ENCODE peak calls at places on chromosomes 7 and 10, in six cellular contexts. T, C, P, M, W and O are unnamed samples. For H3K36me3 and H3K27me3, the result is how much of the 10 kb centered on the place peaks cover.

GRCh38 chr7:94212160-94212559 is 182.5 kb upstream of the COL1A2 start:
- DNase-seq in T (no peak), C (no peak), P (no peak), W (no peak), M (peak), O (no peak)

GRCh38 chr7:34875481-34875880 is 161.8 kb downstream of the DPY19L1 start:
- DNase-seq in T (no peak), M (no peak), C (no peak), P (no peak), W (no peak), O (no peak)

GRCh38 chr10:86294346-86295265 is 72.0 kb downstream of the GRID1 start:
- DNase-seq in T (no peak), C (no peak), M (peak), P (no peak), W (no peak), O (no peak)

GRCh38 chr10:43881657-43882056 is 233.0 kb upstream of the ZNF32 start:
- DNase-seq in M (no peak), T (no peak), P (no peak), C (no peak), W (no peak), O (no peak)

GRCh38 chr7:119256001-119256400 is 1017.0 kb upstream of the KCND2 start:
- DNase-seq in T (no peak), W (no peak), P (peak), M (no peak), C (no peak), O (no peak)

GRCh38 chr7:28748934-28749584 is 209.1 kb downstream of the TRIL start:
- DNase-seq in P (no peak), W (peak), M (peak), C (peak), T (peak), O (no peak)

GRCh38 chr7:46301677-46302076 is 380.6 kb upstream of the IGFBP3 start:
- DNase-seq in M (no peak), T (peak), W (no peak), C (peak), P (no peak), O (no peak)

GRCh38 chr10:28181478-28182096 is 121.3 kb downstream of the MPP7 start:
- DNase-seq in M (no peak), C (peak), P (no peak), T (no peak), W (no peak), O (no peak)

GRCh38 chr7:153158204-153158603 is 398.7 kb downstream of the ACTR3B start:
- DNase-seq in T (no peak), W (no peak), C (no peak), M (no peak), P (no peak), O (no peak)

GRCh38 chr10:61708841-61709240 is 46.1 kb downstream of the CABCOCO1 start:
- DNase-seq in W (no peak), T (no peak), P (no peak), M (no peak), C (no peak), O (no peak)

GRCh38 chr7:114922652-114923402 is 933 bp downstream of the MDFIC start:
- DNase-seq in M (peak), T (peak), W (peak), P (peak), C (peak), O (peak)

GRCh38 chr7:610531-611280 is 91.1 kb upstream of the PDGFA start:
- DNase-seq in C (peak), T (peak), W (peak), P (no peak), M (no peak), O (peak)

GRCh38 chr7:3722396-3722846 is 421.4 kb downstream of the SDK1 start:
- DNase-seq in W (peak), P (no peak), C (peak), M (peak), T (peak), O (peak)

GRCh38 chr10:75640803-75641202 is 209.4 kb downstream of the LRMDA start:
- DNase-seq in P (no peak), W (no peak), M (no peak), C (no peak), T (no peak), O (no peak)

GRCh38 chr7:99267530-99268360 is 4.9 kb upstream of the MYH16 start:
- DNase-seq in M (no peak), W (peak), C (peak), P (no peak), T (peak), O (no peak)

GRCh38 chr10:112959207-112959838 is 9.3 kb downstream of the TCF7L2 start:
- DNase-seq in P (no peak), T (no peak), M (no peak), C (peak), W (peak), O (no peak)

GRCh38 chr10:27503498-27504006 is 552 bp upstream of the RAB18 start:
- DNase-seq in C (no peak), T (no peak), M (no peak), P (no peak), W (no peak), O (no peak)

GRCh38 chr10:96017227-96017687 is 26.1 kb upstream of the CCNJ start:
- DNase-seq in W (peak), P (peak), T (peak), M (peak), C (peak), O (peak)

DNA sequence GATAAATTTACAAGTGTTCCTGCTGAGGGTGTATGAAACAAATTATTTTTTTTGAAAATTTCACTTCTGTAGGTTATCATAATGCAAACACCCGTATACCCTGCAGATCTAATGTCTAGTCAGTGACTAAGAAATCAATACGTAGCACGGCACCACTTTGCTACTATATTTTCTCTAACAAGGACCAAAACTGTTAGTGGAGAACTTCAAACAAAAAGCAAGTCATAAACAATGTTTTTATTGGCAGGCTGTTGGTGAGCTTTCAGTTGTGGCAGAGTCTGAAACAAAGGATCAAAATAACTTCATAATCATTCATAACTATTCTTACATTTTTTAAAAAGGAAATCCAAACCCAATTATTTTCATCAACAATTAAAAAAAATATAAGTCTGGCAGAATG is 11.8 kb downstream of the SEM1 start:
- DNase-seq in P (no peak), M (no peak), W (no peak), C (no peak), T (no peak), O (no peak)
- H3K4me3 ChIP-seq in P (no peak), M (no peak), W (no peak), C (no peak), T (no peak), O (no peak)

GRCh38 chr10:102371295-102371694 is 24.2 kb upstream of the NFKB2 start:
- DNase-seq in P (no peak), M (no peak), C (no peak), W (no peak), T (no peak), O (no peak)
- H3K36me3 ChIP-seq in P (half or more), M (half or more), C (under half), W (under half), T (half or more), O (under half)

DNA sequence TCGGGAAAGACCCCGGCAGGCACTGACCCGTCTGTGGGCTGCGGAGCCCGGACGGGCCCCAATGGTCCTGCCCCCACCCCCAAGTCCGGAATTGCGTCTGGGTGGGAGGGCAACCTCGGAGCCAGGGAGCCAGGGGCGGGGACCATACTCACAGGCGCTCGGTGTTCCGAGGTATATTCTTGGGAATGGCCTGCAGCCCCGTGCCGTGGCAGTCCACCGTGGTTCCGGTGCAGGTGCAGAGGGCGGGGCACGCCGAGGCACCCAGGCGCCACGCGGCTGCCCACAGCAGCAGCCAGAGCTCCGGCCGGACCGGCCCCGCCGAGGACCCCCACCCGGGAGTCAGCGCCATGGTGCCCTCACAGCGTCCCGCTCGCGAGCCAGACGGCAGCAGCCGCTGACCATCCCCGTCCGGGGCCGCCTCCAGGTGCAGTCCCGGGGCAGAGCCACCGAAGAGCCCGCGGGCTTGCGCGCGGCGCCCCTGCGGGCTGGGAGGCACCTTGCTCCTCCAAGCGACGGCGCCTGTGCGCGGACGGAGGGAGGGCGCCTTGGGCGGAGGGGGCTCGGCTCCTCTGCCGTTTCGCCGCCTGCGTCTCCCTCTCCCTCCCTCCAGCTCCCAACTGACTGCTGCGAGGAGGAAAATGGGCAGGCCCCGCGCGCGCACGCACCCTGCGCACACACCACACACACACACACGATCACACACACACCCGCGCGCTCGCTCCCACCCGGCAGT is at the start of gene SLIT1:
- DNase-seq in P (no peak), C (no peak), M (peak), T (no peak), W (peak), O (peak)
- H3K27me3 ChIP-seq in P (under half), C (under half), M (half or more), T (under half), W (half or more), O (under half)

GRCh38 chr7:31971049-31971665 is 99.0 kb downstream of the PDE1C start:
- DNase-seq in P (no peak), T (no peak), W (no peak), C (peak), M (no peak), O (no peak)
- H3K4me3 ChIP-seq in P (no peak), T (no peak), W (no peak), C (no peak), M (no peak), O (no peak)